ENCODE peak calls at places on chromosome 13, in four cellular contexts. Y is A549, S is HepG2, G is transverse colon. W is an unnamed sample.

GRCh38 chr13:20128459-20128927 is 32.4 kb downstream of the GJA3 start:
- DNase-seq in Y (no peak), G (peak; percentile 41), S (peak; percentile 15), W (peak; percentile 31)

GRCh38 chr13:19173752-19174151 is 7.9 kb downstream of the TUBA3C start:
- DNase-seq in Y (no peak), G (no peak), S (no peak), W (no peak)

GRCh38 chr13:34939771-34940170 is 2.3 kb upstream of the NBEA start:
- DNase-seq in G (no peak), Y (no peak), S (no peak), W (no peak)

GRCh38 chr13:41645313-41645712 is 188.0 kb downstream of the RGCC start:
- DNase-seq in S (peak; percentile 88), Y (peak; percentile 15), G (no peak), W (no peak)

GRCh38 chr13:58687130-58687529 is 1055.6 kb downstream of the PCDH17 start:
- DNase-seq in S (no peak), Y (no peak), G (no peak), W (no peak)

GRCh38 chr13:35512271-35512920 is 35.9 kb upstream of the MAB21L1 start:
- DNase-seq in Y (no peak), S (no peak), G (no peak), W (peak; percentile 43)

GRCh38 chr13:109779876-109780516 is 6.4 kb downstream of the IRS2 start:
- DNase-seq in Y (no peak), G (no peak), S (no peak), W (no peak)

GRCh38 chr13:24709186-24709913 is 29.1 kb downstream of the ATP12A start:
- DNase-seq in G (peak; percentile 20), S (no peak), Y (no peak), W (no peak)

GRCh38 chr13:101970339-101970738 is 431.5 kb downstream of the FGF14 start:
- DNase-seq in S (no peak), Y (no peak), G (no peak), W (no peak)

GRCh38 chr13:91193358-91193757 is 154.1 kb upstream of the MIR17HG start:
- DNase-seq in Y (no peak), S (no peak), G (no peak), W (no peak)

GRCh38 chr13:19155321-19155861 is 26.2 kb downstream of the TUBA3C start:
- DNase-seq in G (no peak), Y (no peak), S (no peak), W (no peak)

GRCh38 chr13:44132710-44133109 is 240.9 kb upstream of the SERP2 start:
- DNase-seq in G (peak; percentile 21), S (no peak), Y (no peak), W (no peak)

GRCh38 chr13:109741966-109742365 is 44.4 kb downstream of the IRS2 start:
- DNase-seq in Y (no peak), S (no peak), G (no peak), W (no peak)

GRCh38 chr13:48585456-48585840 is 52.6 kb upstream of the RCBTB2 start:
- DNase-seq in Y (no peak), S (peak; percentile 43), G (peak; percentile 31), W (no peak)

DNA sequence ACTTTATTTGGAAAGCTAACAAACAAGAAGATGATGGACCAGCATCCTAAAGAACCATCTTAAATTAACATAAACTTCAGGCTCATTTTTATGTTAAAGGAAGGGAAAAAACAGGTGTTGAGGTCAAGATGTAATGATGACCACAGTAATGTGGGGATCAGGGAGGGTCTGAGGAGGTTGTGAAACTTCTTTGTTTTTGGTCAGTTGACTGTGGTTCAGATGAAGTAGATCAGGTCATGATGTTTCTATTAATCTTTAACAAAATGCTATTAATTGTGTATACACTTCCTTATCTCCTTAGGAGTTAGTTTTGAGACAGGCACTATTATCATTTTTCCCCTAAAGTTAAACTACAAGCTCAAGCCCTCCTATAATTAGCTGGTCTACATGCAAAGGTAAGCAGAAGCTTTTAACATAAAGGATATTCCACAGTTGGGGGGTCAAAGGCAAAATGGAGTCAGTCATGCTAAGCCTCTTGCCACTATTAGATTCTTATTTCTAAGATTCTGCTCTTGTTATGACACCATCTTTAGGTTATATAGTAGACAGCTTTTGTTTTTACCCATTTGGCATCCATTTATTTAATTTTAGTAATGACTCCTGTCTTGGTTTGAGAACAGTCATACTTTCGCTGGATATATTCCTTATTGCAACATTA is 800.1 kb upstream of the PCDH9 start:
- DNase-seq in Y (no peak), S (no peak), G (no peak), W (no peak)
- TF ChIP-seq EP300 in Y (no peak), S (no peak), G (no peak), W (no peak)

GRCh38 chr13:27290715-27291114 is 20.1 kb downstream of the RASL11A start:
- DNase-seq in S (no peak), Y (no peak), G (no peak), W (no peak)
- H3K27ac ChIP-seq in S (no peak overlapping the region), Y (no peak overlapping the region), G (no peak overlapping the region), W (no peak overlapping the region)

GRCh38 chr13:30673669-30674521 is 56.2 kb downstream of the USPL1 start:
- DNase-seq in S (peak; percentile 76), G (peak; percentile 93), Y (peak; percentile 88), W (peak; percentile 90)
- TF ChIP-seq POLR2A in S (peak; percentile 38), G (peak; percentile 15), Y (peak; percentile 37), W (no peak)

DNA sequence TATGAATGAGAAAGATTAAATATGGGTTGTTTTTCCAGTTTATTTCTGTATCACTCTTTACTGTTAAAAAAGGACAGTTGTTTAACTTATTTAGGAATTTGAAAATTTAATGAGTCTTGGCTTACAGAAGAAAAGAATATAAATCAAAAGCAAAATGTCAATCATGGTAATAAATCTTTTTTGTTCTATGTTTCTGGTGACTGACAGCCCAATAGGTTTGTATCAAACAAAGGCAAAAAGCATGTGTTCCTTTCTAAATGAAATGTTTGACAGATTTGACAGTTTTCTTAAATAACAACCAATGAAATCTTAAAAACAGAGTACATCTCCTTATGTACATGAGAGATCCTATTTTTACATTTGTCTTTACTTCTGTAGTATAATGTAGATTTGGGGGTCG is 11.0 kb downstream of the PCDH9 start:
- DNase-seq in Y (no peak), S (no peak), G (no peak), W (no peak)
- TF ChIP-seq EP300 in Y (no peak), S (no peak), G (no peak), W (no peak)

GRCh38 chr13:33355470-33355869 is 69.9 kb upstream of the STARD13 start:
- DNase-seq in Y (no peak), S (no peak), G (no peak), W (no peak)
- H3K27ac ChIP-seq in Y (no peak overlapping the region), S (no peak overlapping the region), G (no peak overlapping the region), W (no peak overlapping the region)

GRCh38 chr13:105537113-105537512 is 998.3 kb downstream of the EFNB2 start:
- DNase-seq in S (no peak), Y (no peak), G (no peak), W (no peak)
- TF ChIP-seq POLR2A in S (no peak), Y (no peak), G (no peak), W (no peak)

DNA sequence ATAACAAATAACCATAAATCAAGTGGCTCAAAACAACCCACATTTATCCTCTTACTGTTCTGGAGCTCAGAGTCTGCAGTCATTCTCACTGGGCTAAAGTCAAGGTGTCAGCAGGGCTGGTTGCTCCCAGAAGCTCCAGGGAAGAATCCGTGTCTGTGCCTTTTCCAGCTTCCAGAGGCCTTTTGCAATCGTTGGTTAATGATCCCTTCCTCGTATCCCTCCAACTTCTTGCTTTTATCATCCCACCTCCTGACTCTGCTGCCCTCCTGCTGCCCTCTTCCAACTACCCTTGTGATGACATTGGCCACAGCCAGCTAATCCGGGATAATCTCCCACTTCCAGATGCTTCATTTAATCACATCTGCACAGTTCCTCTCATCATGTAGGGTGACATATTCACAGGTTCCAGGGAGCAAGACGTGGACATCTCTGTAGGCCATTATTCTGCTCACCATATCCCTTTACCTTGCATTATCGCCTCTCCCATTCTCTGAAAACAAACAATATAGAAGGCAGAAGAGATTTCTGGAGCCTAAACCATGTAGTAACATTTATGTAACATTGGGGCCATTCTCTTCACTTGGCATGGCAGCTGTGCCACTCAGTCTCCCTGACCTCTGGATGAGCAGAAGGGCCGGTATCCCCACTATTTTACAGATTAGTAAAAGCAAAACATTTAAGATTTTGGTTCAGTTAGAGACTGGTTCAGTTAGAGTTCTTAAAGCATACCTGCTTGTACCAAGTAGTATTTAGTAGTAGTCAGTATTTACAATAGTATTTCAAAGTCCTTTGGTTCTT is 53.5 kb downstream of the RFC3 start:
- DNase-seq in G (no peak), S (peak; percentile 54), Y (no peak), W (no peak)
- TF ChIP-seq EP300 in G (no peak), S (no peak), Y (no peak), W (no peak)